ENCODE peak calls at places on chromosomes 16 and 17, in four cellular contexts. O, L, K and I are unnamed samples.

GRCh38 chr17:81203136-81203535 is 19.6 kb downstream of the CEP131 start:
- DNase-seq in O (no peak), L (no peak), K (no peak), I (no peak)

GRCh38 chr16:21159281-21159951 is 942 bp downstream of the LDAF1 start:
- DNase-seq in O (peak), L (no peak), K (no peak), I (no peak)

GRCh38 chr17:65062168-65062915 is 5.8 kb upstream of the GNA13 start:
- DNase-seq in O (no peak), L (no peak), K (no peak), I (no peak)

GRCh38 chr17:66331038-66331816 is 28.8 kb downstream of the PRKCA start:
- DNase-seq in O (peak), L (no peak), K (no peak), I (no peak)

GRCh38 chr16:15786501-15786900 is 70.3 kb downstream of the MYH11 start:
- DNase-seq in O (no peak), L (no peak), K (no peak), I (no peak)

GRCh38 chr17:82767041-82767754 is 15.3 kb downstream of the TBCD start:
- DNase-seq in O (no peak), L (no peak), K (no peak), I (no peak)

GRCh38 chr16:27597361-27597760 is 47.4 kb downstream of the KATNIP start:
- DNase-seq in O (no peak), L (no peak), K (no peak), I (no peak)

GRCh38 chr17:16417896-16418683 is 2.7 kb downstream of the TRPV2 start:
- DNase-seq in O (no peak), L (no peak), K (no peak), I (no peak)

GRCh38 chr16:10151718-10152117 is 30.5 kb downstream of the GRIN2A start:
- DNase-seq in O (no peak), L (no peak), K (peak), I (no peak)

GRCh38 chr16:67752641-67753040 is 33.5 kb upstream of the GFOD2 start:
- DNase-seq in O (no peak), L (no peak), K (no peak), I (no peak)

GRCh38 chr16:80174416-80174815 is 366.4 kb upstream of the DYNLRB2 start:
- DNase-seq in O (no peak), L (no peak), K (no peak), I (peak)

GRCh38 chr17:55303701-55304145 is 39.0 kb downstream of the HLF start:
- DNase-seq in O (no peak), L (no peak), K (no peak), I (no peak)

GRCh38 chr17:7701681-7702080 is 3.3 kb upstream of the EFNB3 start:
- DNase-seq in O (no peak), L (no peak), K (no peak), I (no peak)

GRCh38 chr16:81616321-81617020 is 162.6 kb upstream of the PLCG2 start:
- DNase-seq in O (peak), L (no peak), K (peak), I (no peak)

GRCh38 chr17:57916925-57917858 is 38.0 kb downstream of the CUEDC1 start:
- DNase-seq in O (peak), L (no peak), K (peak), I (no peak)

GRCh38 chr17:44688675-44689491 is 693 bp downstream of the CCDC43 start:
- DNase-seq in O (no peak), L (no peak), K (no peak), I (no peak)

GRCh38 chr16:86363057-86363490 is 147.3 kb upstream of the FOXF1 start:
- DNase-seq in O (no peak), L (no peak), K (no peak), I (peak)

GRCh38 chr17:49696233-49696761 is 11.5 kb downstream of the SLC35B1 start:
- DNase-seq in O (peak), L (no peak), K (no peak), I (no peak)

GRCh38 chr17:50097907-50098306 is 2.8 kb downstream of the PDK2 start:
- DNase-seq in O (no peak), L (no peak), K (no peak), I (no peak)

GRCh38 chr17:18958611-18959010 is 6.6 kb downstream of the SLC5A10 start:
- DNase-seq in O (no peak), L (no peak), K (no peak), I (no peak)

GRCh38 chr16:31295206-31295605 is 35.4 kb downstream of the ITGAM start:
- DNase-seq in O (no peak), L (no peak), K (no peak), I (no peak)

GRCh38 chr17:77959926-77960521 is 1.5 kb downstream of the TNRC6C start:
- DNase-seq in O (peak), L (no peak), K (no peak), I (no peak)

GRCh38 chr16:31355701-31356100 is 725 bp downstream of the ITGAX start:
- DNase-seq in O (no peak), L (no peak), K (no peak), I (no peak)

GRCh38 chr17:74694081-74694480 is 18.6 kb downstream of the CD300LF start:
- DNase-seq in O (no peak), L (no peak), K (no peak), I (no peak)

GRCh38 chr17:49707608-49708514 is at the start of gene SLC35B1:
- DNase-seq in O (peak), L (peak), K (peak), I (peak)

GRCh38 chr16:85803570-85803969 is 4.1 kb downstream of the COX4I1 start:
- DNase-seq in O (no peak), L (no peak), K (no peak), I (no peak)

GRCh38 chr16:89138513-89138795 is 33.1 kb upstream of the CDH15 start:
- DNase-seq in O (no peak), L (no peak), K (no peak), I (no peak)

GRCh38 chr16:56364865-56365264 is 60.5 kb downstream of the AMFR start:
- DNase-seq in O (no peak), L (no peak), K (no peak), I (no peak)

GRCh38 chr17:66906321-66907278 is 57.9 kb upstream of the CACNG4 start:
- DNase-seq in O (peak), L (no peak), K (peak), I (peak)

GRCh38 chr17:50046667-50047066 is 9.2 kb upstream of the ITGA3 start:
- DNase-seq in O (no peak), L (no peak), K (no peak), I (no peak)

GRCh38 chr16:67240506-67240905 is 6.8 kb downstream of the FHOD1 start:
- DNase-seq in O (no peak), L (no peak), K (no peak), I (no peak)

GRCh38 chr16:87252269-87252970 is 64.8 kb downstream of the C16orf95 start:
- DNase-seq in O (no peak), L (no peak), K (no peak), I (no peak)

GRCh38 chr17:7138800-7139381 is 24.3 kb upstream of the ASGR2 start:
- DNase-seq in O (no peak), L (no peak), K (no peak), I (no peak)

GRCh38 chr17:50437409-50437808 is 11.4 kb downstream of the ACSF2 start:
- DNase-seq in O (no peak), L (no peak), K (no peak), I (no peak)

GRCh38 chr16:72837846-72838661 is 209.9 kb downstream of the ZFHX3 start:
- DNase-seq in O (no peak), L (no peak), K (no peak), I (no peak)

GRCh38 chr16:57386381-57386951 is 14.2 kb downstream of the CX3CL1 start:
- DNase-seq in O (no peak), L (no peak), K (no peak), I (peak)

GRCh38 chr17:51840688-51841087 is 317.8 kb downstream of the CA10 start:
- DNase-seq in O (no peak), L (no peak), K (peak), I (no peak)

GRCh38 chr16:8026450-8026849 is 563.9 kb downstream of the TMEM114 start:
- DNase-seq in O (no peak), L (no peak), K (peak), I (no peak)

GRCh38 chr16:22007509-22008214 is at the start of gene MOSMO:
- DNase-seq in O (peak), L (no peak), K (peak), I (no peak)

DNA sequence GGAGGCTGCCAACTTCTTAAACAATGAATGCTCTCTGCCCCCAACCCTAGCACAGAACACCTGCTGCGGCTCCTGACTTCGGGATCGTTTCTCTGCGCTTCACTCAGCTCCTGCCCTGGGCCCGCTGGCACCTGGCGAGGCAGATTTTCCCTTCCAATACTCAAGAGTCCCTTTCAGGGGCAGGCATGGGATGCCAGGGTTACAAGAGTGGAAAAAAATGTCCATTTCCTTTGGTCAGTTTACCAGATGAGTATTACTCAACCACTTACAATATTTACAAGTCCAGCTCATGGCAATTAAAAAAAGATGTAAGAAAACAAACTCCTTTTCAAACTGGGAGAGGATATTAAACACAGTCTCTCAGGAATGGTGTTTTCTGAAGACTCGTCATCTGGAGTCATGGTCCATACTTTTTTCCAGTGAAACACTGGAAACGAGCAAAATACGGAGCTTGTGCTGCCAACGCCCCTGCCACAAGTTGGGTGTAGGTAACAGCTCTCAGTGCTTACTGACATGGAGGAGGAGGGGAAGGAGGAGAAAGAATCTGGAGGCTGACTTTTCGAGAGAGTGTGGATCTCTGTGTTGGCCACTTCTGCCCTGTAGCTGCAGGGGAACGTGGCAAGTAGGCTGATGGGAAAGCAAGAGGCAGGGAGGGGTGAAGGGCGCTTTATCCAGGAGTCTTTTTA is 235.8 kb downstream of the NTN1 start:
- DNase-seq in O (no peak), L (no peak), K (no peak), I (no peak)
- H3K4me3 ChIP-seq in O (no peak), L (no peak), K (no peak), I (no peak)

GRCh38 chr17:63538693-63539595 is 11.3 kb upstream of the DCAF7 start:
- DNase-seq in O (no peak), L (no peak), K (no peak), I (no peak)
- H3K4me3 ChIP-seq in O (no peak), L (no peak), K (no peak), I (no peak)

DNA sequence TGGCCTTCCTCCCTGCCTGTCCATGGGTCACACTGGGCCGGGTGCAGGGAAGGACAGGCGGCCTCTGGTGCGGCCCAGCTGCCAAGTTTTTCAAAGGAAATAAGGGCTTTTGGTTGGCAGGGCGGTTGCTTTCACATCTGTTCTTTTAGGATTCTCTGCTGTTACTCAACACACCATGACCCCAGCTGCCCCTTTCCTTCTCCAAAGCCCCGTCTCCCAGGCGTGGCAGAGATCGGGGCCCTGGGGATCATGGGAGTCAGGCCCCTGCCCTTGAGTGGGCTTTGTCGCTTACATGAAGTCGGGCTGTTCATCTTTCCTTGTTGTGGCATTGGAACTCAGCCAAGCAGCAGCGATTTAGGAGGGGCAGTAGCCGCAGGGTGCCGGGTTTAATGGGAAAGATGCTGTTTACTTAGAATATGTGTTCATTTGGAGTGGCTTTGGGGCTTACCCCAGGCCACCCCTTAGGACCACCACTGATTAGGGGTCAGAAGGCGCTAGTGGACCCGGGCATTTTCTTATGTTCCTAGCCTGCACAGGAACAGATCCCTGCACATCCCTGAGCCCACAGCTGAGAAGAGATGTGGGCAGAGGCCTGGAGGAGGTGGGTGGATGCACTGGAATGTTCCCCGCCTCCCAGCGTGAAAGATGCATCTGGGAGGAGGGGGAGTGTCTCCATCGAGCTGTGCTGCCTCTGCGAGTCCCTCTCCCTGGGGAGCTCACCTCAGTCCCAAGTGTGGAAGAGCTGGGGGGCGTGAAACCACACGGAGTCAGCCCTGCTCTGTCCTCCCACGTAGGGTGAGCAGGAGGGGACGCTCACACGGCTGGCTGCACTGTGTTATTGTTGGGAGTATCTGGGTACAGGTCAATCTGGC is 6.8 kb upstream of the ADCY7 start:
- DNase-seq in O (no peak), L (no peak), K (no peak), I (no peak)
- H3K4me3 ChIP-seq in O (no peak), L (peak), K (no peak), I (no peak)

GRCh38 chr17:4898927-4899326 is 409 bp upstream of the C17orf107 start:
- DNase-seq in O (no peak), L (no peak), K (no peak), I (no peak)
- H3K4me3 ChIP-seq in O (peak), L (peak), K (no peak), I (peak)

DNA sequence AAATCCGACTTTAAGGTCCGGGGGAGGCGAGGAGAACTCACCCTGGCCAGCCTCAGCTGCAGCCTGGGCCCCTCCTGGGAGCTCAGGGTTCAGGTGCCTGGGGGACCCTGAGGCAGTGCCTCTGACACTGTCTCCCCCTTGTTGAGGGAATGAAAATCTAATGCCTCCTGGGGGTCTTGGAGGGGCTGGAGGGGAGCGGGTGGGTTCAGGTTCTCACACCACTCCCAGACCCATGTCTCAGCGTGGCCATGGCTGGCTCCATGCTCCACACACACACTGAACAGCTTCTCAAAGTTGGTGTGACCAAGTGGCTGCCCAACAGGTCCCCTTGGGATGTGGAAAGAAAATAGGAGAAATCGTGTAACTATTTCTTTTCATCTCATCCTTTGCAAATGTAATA is 903 bp upstream of the PRCD start:
- DNase-seq in O (no peak), L (no peak), K (no peak), I (no peak)
- H3K4me3 ChIP-seq in O (no peak), L (no peak), K (no peak), I (no peak)